ENCODE peak calls at places on chromosome 9, in eight cellular contexts. U is stomach; N is right lobe of liver; T is DND-41; W is upper lobe of right lung; K is OCI-LY7; H is hepatocyte; G is CD8-positive, alpha-beta T cell. S is an unnamed sample.

GRCh38 chr9:92097997-92098482 is 17.2 kb downstream of the SPTLC1 start:
- DNase-seq in U (peak; percentile 92), N (peak; percentile 88), T (no peak), W (peak; percentile 88), K (no peak), H (no peak), G (no peak), S (peak; percentile 42)

GRCh38 chr9:72363226-72363625 is 1.8 kb downstream of the ZFAND5 start:
- DNase-seq in U (no peak), N (no peak), T (no peak), W (no peak), K (no peak), H (no peak), G (no peak), S (no peak)

GRCh38 chr9:116212986-116213672 is 59.5 kb downstream of the PAPPA start:
- DNase-seq in U (no peak), N (no peak), T (no peak), W (no peak), K (no peak), H (no peak), G (no peak), S (no peak)

GRCh38 chr9:90998573-90998972 is 197.0 kb downstream of the SYK start:
- DNase-seq in U (no peak), N (no peak), T (no peak), W (no peak), K (no peak), H (no peak), G (no peak), S (no peak)

GRCh38 chr9:136776947-136777346 is 12.6 kb upstream of the LCN15 start:
- DNase-seq in U (no peak), N (no peak), T (no peak), W (no peak), K (no peak), H (no peak), G (no peak), S (no peak)

GRCh38 chr9:68974431-68974830 is 39.5 kb downstream of the PRKACG start:
- DNase-seq in U (no peak), N (no peak), T (no peak), W (no peak), K (no peak), H (no peak), G (no peak), S (no peak)

GRCh38 chr9:120522558-120522957 is 57.4 kb downstream of the CDK5RAP2 start:
- DNase-seq in U (no peak), N (no peak), T (no peak), W (no peak), K (no peak), H (no peak), G (no peak), S (no peak)

GRCh38 chr9:27426717-27427645 is 97.1 kb upstream of the IFNK start:
- DNase-seq in U (no peak), N (no peak), T (no peak), W (no peak), K (no peak), H (no peak), G (no peak), S (no peak)

GRCh38 chr9:13816837-13817236 is 497.1 kb downstream of the NFIB start:
- DNase-seq in U (no peak), N (no peak), T (no peak), W (no peak), K (no peak), H (no peak), G (no peak), S (no peak)

GRCh38 chr9:132026932-132027585 is 52.6 kb downstream of the MED27 start:
- DNase-seq in U (no peak), N (no peak), T (no peak), W (no peak), K (no peak), H (no peak), G (no peak), S (no peak)

GRCh38 chr9:136429683-136430590 is 9.7 kb downstream of the INPP5E start:
- DNase-seq in U (no peak), N (no peak), T (no peak), W (no peak), K (no peak), H (no peak), G (no peak), S (no peak)

GRCh38 chr9:97307500-97308163 is at the start of gene CCDC180:
- DNase-seq in U (no peak), N (peak; percentile 58), T (no peak), W (no peak), K (no peak), H (no peak), G (no peak), S (no peak)

GRCh38 chr9:114223564-114224246 is 68.4 kb downstream of the COL27A1 start:
- DNase-seq in U (no peak), N (no peak), T (no peak), W (no peak), K (no peak), H (no peak), G (no peak), S (no peak)

GRCh38 chr9:115630126-115630840 is 512.3 kb upstream of the TNC start:
- DNase-seq in U (no peak), N (no peak), T (no peak), W (no peak), K (no peak), H (no peak), G (no peak), S (no peak)

GRCh38 chr9:121288874-121289553 is 21.1 kb downstream of the GSN start:
- DNase-seq in U (peak; percentile 69), N (no peak), T (no peak), W (peak; percentile 76), K (no peak), H (peak; percentile 87), G (no peak), S (no peak)

DNA sequence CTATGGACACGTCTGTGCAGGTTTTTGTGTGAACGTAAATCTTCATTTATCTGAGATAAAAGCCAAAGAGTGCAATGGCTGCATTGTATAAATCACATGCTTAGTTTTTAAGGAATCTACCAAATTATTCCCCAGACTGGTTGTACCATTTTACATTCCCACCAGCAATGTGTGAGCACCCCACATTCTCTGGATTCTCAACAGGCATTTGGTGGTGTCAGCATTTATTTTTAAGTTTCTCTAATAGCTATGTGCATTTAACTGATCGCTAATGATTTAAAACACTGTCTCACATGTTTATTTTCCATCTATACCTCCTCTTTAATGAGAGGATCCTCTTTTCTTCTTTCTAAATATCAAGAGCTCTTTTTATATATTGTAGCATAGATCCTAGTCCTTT is 13.9 kb upstream of the ANKRD18A start:
- DNase-seq in U (no peak), N (no peak), T (no peak), W (no peak), K (no peak), H (no peak), G (no peak), S (no peak)
- H3K27ac ChIP-seq in U (no peak overlapping the region), N (no peak overlapping the region), T (no peak overlapping the region), W (no peak overlapping the region), K (no peak overlapping the region), H (no peak overlapping the region), G (no peak overlapping the region), S (no peak overlapping the region)

GRCh38 chr9:88589656-88590055 is 54.7 kb downstream of the NXNL2 start:
- DNase-seq in U (no peak), N (no peak), T (no peak), W (no peak), K (no peak), H (no peak), G (no peak), S (no peak)

GRCh38 chr9:88587885-88588628 is 53.1 kb downstream of the NXNL2 start:
- DNase-seq in U (no peak), N (no peak), T (no peak), W (no peak), K (no peak), H (no peak), G (no peak), S (no peak)

GRCh38 chr9:88593537-88594185 is 58.7 kb downstream of the NXNL2 start:
- DNase-seq in U (peak; percentile 54), N (no peak), T (peak; percentile 66), W (no peak), K (peak; percentile 71), H (peak; percentile 79), G (peak; percentile 13), S (peak; percentile 35)

GRCh38 chr9:88587182-88587581 is 52.2 kb downstream of the NXNL2 start:
- DNase-seq in U (peak; percentile 49), N (no peak), T (peak; percentile 43), W (no peak), K (no peak), H (no peak), G (no peak), S (no peak)

DNA sequence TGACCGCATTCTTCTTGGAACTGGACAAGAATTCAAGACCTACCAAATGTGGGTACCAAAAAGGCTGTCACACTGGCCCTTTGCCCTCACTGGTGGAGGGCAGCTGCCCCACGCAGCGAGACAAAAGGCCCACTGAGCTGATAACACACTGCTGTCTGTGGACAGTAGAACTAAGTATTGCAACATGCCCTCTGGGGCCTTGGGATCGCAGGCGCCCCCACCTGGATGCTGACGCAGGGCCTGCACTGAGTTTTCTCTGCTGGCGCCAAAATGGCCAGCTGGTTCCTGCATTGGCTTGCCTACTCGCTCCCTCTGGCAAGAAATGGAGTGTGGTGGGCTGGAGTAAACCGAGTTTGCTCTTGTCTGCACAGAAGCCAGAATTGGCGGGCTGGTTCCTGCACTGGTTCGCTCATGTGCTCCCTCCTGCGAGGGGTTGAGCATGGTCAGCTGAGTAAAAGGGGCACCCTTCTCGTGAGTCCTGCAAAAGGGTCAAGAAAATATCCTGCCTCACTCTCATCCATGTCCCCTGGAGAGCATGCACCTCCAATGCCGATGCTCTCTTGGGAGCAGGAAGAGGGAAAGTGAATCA is 55.7 kb downstream of the NXNL2 start:
- DNase-seq in U (no peak), N (no peak), T (no peak), W (no peak), K (peak; percentile 6), H (no peak), G (no peak), S (no peak)
- TF ChIP-seq CTCF in U (no peak), N (no peak), T (peak; percentile 32), W (no peak), K (peak; percentile 57), H (no peak), G (no peak), S (no peak)

GRCh38 chr9:103734471-103734870 is 359.6 kb upstream of the SMC2 start:
- DNase-seq in U (no peak), N (no peak), T (no peak), W (no peak), K (no peak), H (no peak), G (no peak), S (no peak)

GRCh38 chr9:103731541-103731940 is 362.6 kb upstream of the SMC2 start:
- DNase-seq in U (no peak), N (no peak), T (no peak), W (no peak), K (no peak), H (no peak), G (no peak), S (no peak)
- H3K9me3 ChIP-seq in U (no peaks in the 10 kb centered on the region), N (no peaks in the 10 kb centered on the region), T (no peaks in the 10 kb centered on the region), W (no peaks in the 10 kb centered on the region), K (no peaks in the 10 kb centered on the region), H (no peaks in the 10 kb centered on the region), G (no peaks in the 10 kb centered on the region), S (no peaks in the 10 kb centered on the region)

DNA sequence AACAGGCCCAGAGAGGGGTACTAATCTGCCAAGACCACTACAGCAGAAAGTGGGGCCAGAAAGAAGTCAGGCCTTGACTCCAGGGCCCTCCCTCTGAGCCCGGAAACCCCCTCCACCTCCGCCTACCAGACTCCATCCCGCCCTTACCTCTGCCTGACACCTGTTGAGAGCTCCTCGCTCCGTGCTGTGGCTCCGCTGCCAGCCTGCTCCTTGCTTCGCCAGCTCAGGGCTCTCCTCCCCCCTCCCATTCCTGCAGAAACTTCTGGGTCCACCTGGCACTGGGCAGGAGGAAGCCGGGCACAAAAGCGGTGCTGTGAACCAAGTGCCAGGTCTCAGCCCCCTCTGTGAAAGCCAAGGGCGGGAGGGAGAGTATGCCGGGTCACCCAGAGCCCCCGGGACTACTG is 6.4 kb upstream of the ST6GALNAC6 start:
- DNase-seq in U (no peak), N (no peak), T (no peak), W (peak; percentile 76), K (peak; percentile 77), H (no peak), G (peak; percentile 62), S (peak; percentile 71)
- H3K27ac ChIP-seq in U (peak overlapping the region; percentile 86), N (peak overlapping the region; percentile 2), T (no peak overlapping the region), W (peak overlapping the region; percentile 90), K (peak overlapping the region; percentile 94), H (no peak overlapping the region), G (peak overlapping the region; percentile 95), S (peak overlapping the region; percentile 95)

S was measured in CD4-positive, alpha-beta T cell.